ENCODE peak calls at places on chromosomes 7 and 10, in eight cellular contexts. O, A, R, D, C, Y, P and L are unnamed samples.

GRCh38 chr7:112173214-112173905 is 32.8 kb downstream of the DOCK4 start:
- DNase-seq in O (no peak), A (no peak), R (no peak), D (peak), C (no peak), Y (no peak), P (no peak), L (no peak)

GRCh38 chr10:117532451-117533107 is 10.0 kb upstream of the EMX2 start:
- DNase-seq in O (no peak), A (no peak), R (no peak), D (no peak), C (no peak), Y (peak), P (no peak), L (no peak)

GRCh38 chr7:54719425-54719824 is 39.6 kb downstream of the SEC61G start:
- DNase-seq in O (no peak), A (no peak), R (no peak), D (no peak), C (no peak), Y (no peak), P (no peak), L (no peak)

GRCh38 chr7:139737221-139738100 is 40.3 kb downstream of the HIPK2 start:
- DNase-seq in O (no peak), A (peak), R (no peak), D (no peak), C (no peak), Y (no peak), P (no peak), L (peak)

GRCh38 chr7:100604976-100605911 is 3.1 kb downstream of the PCOLCE start:
- DNase-seq in O (no peak), A (no peak), R (no peak), D (no peak), C (no peak), Y (no peak), P (no peak), L (no peak)

GRCh38 chr10:13449296-13449695 is 79.5 kb downstream of the BEND7 start:
- DNase-seq in O (no peak), A (peak), R (no peak), D (no peak), C (no peak), Y (no peak), P (no peak), L (no peak)

GRCh38 chr10:125087897-125088215 is 72.5 kb downstream of the CTBP2 start:
- DNase-seq in O (no peak), A (no peak), R (no peak), D (no peak), C (no peak), Y (no peak), P (no peak), L (no peak)

GRCh38 chr7:74214816-74215630 is 5.2 kb downstream of the LAT2 start:
- DNase-seq in O (no peak), A (no peak), R (no peak), D (no peak), C (no peak), Y (no peak), P (no peak), L (no peak)

GRCh38 chr7:1531263-1531978 is 919 bp downstream of the MAFK start:
- DNase-seq in O (no peak), A (peak), R (no peak), D (peak), C (peak), Y (no peak), P (no peak), L (no peak)

GRCh38 chr7:46076527-46076926 is 155.5 kb upstream of the IGFBP3 start:
- DNase-seq in O (no peak), A (no peak), R (no peak), D (peak), C (peak), Y (no peak), P (no peak), L (no peak)

GRCh38 chr7:45089314-45089891 is 634 bp upstream of the NACAD start:
- DNase-seq in O (no peak), A (peak), R (no peak), D (peak), C (peak), Y (no peak), P (no peak), L (peak)

GRCh38 chr7:38229386-38229785 is 44.0 kb downstream of the TARP start:
- DNase-seq in O (peak), A (peak), R (no peak), D (peak), C (peak), Y (no peak), P (no peak), L (peak)

GRCh38 chr10:72852428-72852827 is 41.1 kb upstream of the OIT3 start:
- DNase-seq in O (no peak), A (no peak), R (no peak), D (no peak), C (no peak), Y (no peak), P (no peak), L (no peak)

GRCh38 chr7:73652541-73652949 is 15.1 kb upstream of the VPS37D start:
- DNase-seq in O (no peak), A (no peak), R (no peak), D (no peak), C (no peak), Y (no peak), P (no peak), L (no peak)

GRCh38 chr7:123624527-123625183 is 23.0 kb downstream of the ASB15 start:
- DNase-seq in O (no peak), A (peak), R (peak), D (peak), C (peak), Y (no peak), P (no peak), L (no peak)

GRCh38 chr7:95777266-95777665 is 4.9 kb downstream of the DYNC1I1 start:
- DNase-seq in O (no peak), A (no peak), R (no peak), D (no peak), C (no peak), Y (no peak), P (no peak), L (no peak)

GRCh38 chr10:105503714-105504113 is 862.6 kb downstream of the SORCS3 start:
- DNase-seq in O (no peak), A (no peak), R (no peak), D (no peak), C (no peak), Y (no peak), P (no peak), L (no peak)

GRCh38 chr10:100713859-100714565 is 31.4 kb upstream of the PAX2 start:
- DNase-seq in O (no peak), A (no peak), R (no peak), D (no peak), C (no peak), Y (no peak), P (no peak), L (no peak)

GRCh38 chr7:52956379-52956915 is 79.0 kb upstream of the POM121L12 start:
- DNase-seq in O (no peak), A (no peak), R (no peak), D (no peak), C (no peak), Y (no peak), P (no peak), L (no peak)

GRCh38 chr7:11373546-11374142 is 400.0 kb downstream of the PHF14 start:
- DNase-seq in O (no peak), A (no peak), R (no peak), D (peak), C (peak), Y (no peak), P (no peak), L (peak)

GRCh38 chr7:143369678-143370651 is 7.5 kb upstream of the FAM131B start:
- DNase-seq in O (no peak), A (no peak), R (no peak), D (no peak), C (no peak), Y (no peak), P (no peak), L (no peak)

GRCh38 chr7:96786261-96786997 is 76.8 kb upstream of the SEM1 start:
- DNase-seq in O (no peak), A (no peak), R (no peak), D (no peak), C (no peak), Y (no peak), P (no peak), L (no peak)

GRCh38 chr10:30781571-30782542 is 152.3 kb upstream of the LYZL2 start:
- DNase-seq in O (no peak), A (no peak), R (no peak), D (no peak), C (no peak), Y (no peak), P (peak), L (no peak)

GRCh38 chr7:80210400-80210799 is 75.8 kb downstream of the GNAI1 start:
- DNase-seq in O (no peak), A (peak), R (no peak), D (no peak), C (peak), Y (no peak), P (no peak), L (no peak)

GRCh38 chr10:46225597-46225996 is 61.2 kb upstream of the ANTXRL start:
- DNase-seq in O (no peak), A (no peak), R (no peak), D (no peak), C (no peak), Y (peak), P (no peak), L (no peak)

GRCh38 chr7:55574062-55574717 is 1.9 kb upstream of the VOPP1 start:
- DNase-seq in O (no peak), A (peak), R (no peak), D (peak), C (peak), Y (no peak), P (no peak), L (peak)

GRCh38 chr7:131300572-131301466 is 26.9 kb upstream of the MKLN1 start:
- DNase-seq in O (no peak), A (no peak), R (no peak), D (peak), C (peak), Y (no peak), P (no peak), L (peak)

DNA sequence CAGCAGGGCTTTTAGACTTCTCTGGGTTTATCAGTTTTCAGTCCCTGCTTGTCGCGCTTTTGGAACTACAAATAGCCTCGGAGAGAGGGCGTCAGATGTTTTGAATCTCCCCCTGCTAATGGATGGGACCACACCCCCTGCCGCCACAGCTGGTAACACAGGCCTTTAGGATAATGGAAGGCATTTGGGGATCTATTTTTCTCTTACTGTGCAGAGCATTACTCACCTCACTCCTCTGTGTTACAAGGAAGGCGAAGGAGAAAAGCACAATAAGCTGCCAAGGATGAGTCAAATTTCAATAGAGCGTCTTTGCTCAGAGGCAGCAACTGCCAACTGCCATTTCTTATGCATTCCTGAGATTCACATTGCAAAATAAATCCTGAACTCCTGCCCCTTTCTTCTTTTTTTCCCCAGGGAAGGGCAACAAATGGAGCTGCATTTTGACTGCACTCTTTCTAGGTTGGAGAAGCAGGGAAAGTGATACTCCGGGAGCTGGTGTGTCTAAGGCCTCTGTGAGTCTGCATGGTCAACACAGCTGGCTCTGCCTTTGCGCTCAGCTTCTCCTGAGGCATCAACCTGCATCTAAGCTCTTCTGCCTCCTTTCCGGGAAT is 31.5 kb upstream of the SMNDC1 start:
- DNase-seq in O (peak), A (peak), R (no peak), D (peak), C (peak), Y (no peak), P (peak), L (peak)
- TF ChIP-seq CTCF in O (peak), A (peak), R (no peak), D (peak), C (peak), Y (no peak), P (peak), L (peak)

GRCh38 chr7:3082831-3083230 is 39.2 kb upstream of the CARD11 start:
- DNase-seq in O (no peak), A (no peak), R (no peak), D (no peak), C (no peak), Y (no peak), P (no peak), L (no peak)
- H3K4me3 ChIP-seq in O (no peak), A (no peak), R (no peak), D (no peak), C (no peak), Y (no peak), P (no peak), L (no peak)

DNA sequence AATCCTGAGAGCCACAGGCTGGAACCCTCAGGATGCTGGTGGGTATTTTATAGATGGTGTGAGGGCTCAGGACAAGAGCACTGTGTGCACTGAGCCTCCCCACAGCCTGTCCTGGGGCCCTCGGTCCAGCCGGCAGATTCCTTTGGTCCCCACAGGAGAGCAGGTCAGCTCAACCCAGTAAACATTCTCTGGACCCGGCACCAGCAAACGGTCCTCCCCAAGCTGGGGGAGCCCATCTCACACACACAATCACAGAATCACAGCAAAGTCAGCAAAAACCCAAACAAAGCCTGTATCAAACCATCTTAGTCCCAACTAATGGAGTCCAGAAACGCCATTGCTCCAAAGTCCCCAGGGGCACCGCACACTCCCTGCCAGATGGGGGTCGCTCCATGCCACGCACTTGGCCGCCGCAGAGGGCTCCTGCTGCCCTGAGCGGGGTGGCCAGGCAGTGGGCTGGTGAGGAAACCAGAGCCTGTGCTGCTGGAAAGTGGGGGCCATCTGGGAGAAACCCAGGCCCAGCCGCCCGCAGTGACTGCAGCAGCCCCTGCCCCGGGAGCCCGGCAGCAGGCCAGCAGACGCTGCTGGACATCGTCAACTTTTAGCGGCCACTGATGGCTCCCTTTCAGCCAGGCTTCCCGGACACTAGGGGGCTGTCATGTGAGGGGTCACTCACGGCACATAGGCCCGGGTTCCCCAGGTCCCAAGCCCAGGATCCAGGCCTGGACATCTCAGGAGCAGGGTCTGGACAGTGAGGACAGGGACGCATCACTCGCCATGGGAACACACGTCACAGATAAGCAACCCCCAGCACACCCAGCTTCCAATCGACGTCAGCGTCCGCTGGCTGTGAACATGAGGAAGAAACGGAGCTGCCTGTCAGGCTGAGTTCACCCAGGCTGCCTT is 52.6 kb downstream of the DPYSL4 start:
- DNase-seq in O (no peak), A (peak), R (no peak), D (peak), C (peak), Y (no peak), P (no peak), L (peak)
- TF ChIP-seq CTCF in O (no peak), A (no peak), R (no peak), D (peak), C (no peak), Y (no peak), P (no peak), L (peak)

DNA sequence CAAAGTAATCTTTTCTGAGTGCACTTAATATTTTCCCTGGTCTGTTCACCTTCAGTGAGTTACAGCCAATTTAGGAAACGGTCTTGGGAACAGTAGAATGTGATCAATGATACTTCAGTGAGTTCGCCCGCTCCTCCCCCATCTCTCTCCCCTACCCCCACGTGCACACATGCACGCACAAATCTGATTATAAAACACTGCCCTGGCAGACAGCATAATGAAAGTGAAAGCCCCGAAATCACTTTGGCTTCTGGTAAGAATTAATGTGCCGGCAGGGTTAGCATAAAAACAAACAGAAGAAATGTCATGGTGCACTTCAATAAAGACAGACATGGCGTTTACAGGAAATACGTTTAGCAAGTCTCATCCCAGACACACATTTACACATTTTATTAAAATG is 201.4 kb upstream of the CDCA7L start:
- DNase-seq in O (no peak), A (no peak), R (no peak), D (no peak), C (peak), Y (no peak), P (no peak), L (peak)
- H3K4me3 ChIP-seq in O (peak), A (peak), R (no peak), D (no peak), C (no peak), Y (peak), P (no peak), L (peak)

DNA sequence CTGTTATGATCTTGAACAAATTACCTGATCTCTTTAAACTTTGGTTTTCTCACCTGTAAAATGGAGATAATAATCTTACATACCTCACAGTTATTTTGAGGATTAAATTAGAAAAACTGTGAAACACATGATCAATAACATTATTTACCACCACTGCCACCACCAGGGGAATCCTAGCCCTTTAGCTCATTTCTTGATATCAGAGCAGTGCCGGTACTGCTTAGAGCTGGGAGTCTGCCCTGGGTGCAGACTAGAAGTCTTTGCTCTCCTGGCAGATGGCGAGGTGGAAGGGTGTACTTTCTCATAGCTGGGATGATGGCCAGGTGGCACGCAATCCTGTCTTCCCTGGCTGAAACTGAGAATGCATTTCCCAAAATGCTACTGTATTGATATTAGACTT is 12.7 kb upstream of the EFCAB10 start:
- DNase-seq in O (no peak), A (no peak), R (no peak), D (no peak), C (no peak), Y (no peak), P (no peak), L (peak)
- TF ChIP-seq CTCF in O (no peak), A (no peak), R (peak), D (no peak), C (peak), Y (no peak), P (no peak), L (peak)

GRCh38 chr10:89163265-89163995 is 43.7 kb downstream of the CH25H start:
- DNase-seq in O (peak), A (no peak), R (peak), D (peak), C (no peak), Y (peak), P (no peak), L (peak)

GRCh38 chr10:89165923-89166322 is 41.2 kb downstream of the CH25H start:
- DNase-seq in O (no peak), A (peak), R (no peak), D (peak), C (peak), Y (no peak), P (no peak), L (no peak)

GRCh38 chr10:89164920-89165319 is 42.2 kb downstream of the CH25H start:
- DNase-seq in O (no peak), A (no peak), R (no peak), D (no peak), C (no peak), Y (no peak), P (no peak), L (no peak)

GRCh38 chr10:89160339-89160738 is 46.8 kb downstream of the CH25H start:
- DNase-seq in O (no peak), A (no peak), R (no peak), D (no peak), C (no peak), Y (no peak), P (no peak), L (no peak)

DNA sequence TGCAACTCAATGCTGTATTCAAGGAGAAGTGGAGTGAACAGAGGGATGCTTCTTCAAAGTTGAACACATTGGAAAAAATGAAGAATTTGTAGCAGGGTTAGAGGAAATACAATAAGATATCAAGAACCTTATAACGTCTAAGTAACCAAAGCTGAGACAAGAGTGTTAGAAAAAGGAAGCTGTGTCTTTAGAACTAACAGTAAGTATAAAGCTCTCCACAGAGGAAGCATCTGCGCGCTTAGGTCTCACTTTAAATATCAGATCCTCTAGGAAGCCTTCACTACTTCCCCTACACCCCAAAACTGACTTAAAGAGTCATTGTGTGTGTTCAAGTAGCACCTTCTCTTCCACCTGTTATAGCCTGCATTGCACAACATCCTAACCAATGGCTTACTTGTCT is 43.0 kb downstream of the CH25H start:
- DNase-seq in O (no peak), A (no peak), R (no peak), D (no peak), C (no peak), Y (no peak), P (no peak), L (no peak)
- H3K4me3 ChIP-seq in O (no peak), A (no peak), R (no peak), D (no peak), C (no peak), Y (no peak), P (no peak), L (no peak)

DNA sequence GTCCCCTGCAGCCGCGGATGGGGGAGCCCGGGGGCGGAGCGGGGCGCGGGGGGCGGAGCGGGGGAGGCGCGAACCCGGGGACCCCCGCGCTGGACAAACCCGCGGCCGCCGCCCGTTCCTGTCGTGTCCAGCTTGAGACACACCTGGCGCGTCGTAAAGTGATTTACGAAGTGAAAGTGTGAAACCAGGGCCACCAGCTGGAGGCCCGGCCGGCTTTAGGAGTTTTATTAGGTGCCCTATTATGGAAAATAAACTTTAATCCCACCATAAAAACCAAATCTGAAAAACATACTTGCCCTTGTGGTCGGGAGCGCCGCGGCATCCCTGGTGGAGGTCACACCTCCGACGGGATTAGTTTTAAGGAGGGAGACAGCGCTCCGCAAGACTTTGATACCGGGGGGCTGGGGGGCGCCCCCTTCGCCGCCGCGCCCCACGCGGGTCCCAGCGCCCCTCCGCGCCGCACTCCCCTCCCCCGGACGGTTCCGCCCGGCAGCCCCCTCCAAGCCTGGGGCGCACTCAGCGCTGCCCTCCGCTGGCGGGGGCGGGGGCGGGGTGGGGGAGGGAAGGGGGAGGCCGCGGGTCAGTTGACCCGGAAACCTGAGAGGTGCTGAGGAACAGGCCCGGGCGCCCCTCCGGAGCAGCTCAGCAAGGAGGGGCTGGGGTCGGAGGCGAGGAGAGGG is 10.3 kb downstream of the MNX1 start:
- DNase-seq in O (no peak), A (no peak), R (no peak), D (no peak), C (no peak), Y (peak), P (no peak), L (no peak)
- TF ChIP-seq CTCF in O (no peak), A (no peak), R (no peak), D (no peak), C (no peak), Y (no peak), P (no peak), L (no peak)